ENCODE peak calls at places on chromosomes 7 and 10, in five cellular contexts. M is keratinocyte, N is AG09309, R is IMR-90, J is endodermal cell. C is an unnamed sample.

GRCh38 chr7:130894146-130895005 is 160.4 kb upstream of the KLF14 start:
- DNase-seq in M (no peak), N (no peak), R (peak; percentile 78), J (no peak), C (no peak)

GRCh38 chr7:143381427-143382125 is 431 bp downstream of the ZYX start:
- DNase-seq in M (no peak), N (peak; percentile 38), R (peak; percentile 79), J (peak; percentile 58), C (peak; percentile 52)

GRCh38 chr10:19702215-19702614 is 114.0 kb upstream of the PLXDC2 start:
- DNase-seq in M (peak; percentile 4), N (no peak), R (peak; percentile 66), J (no peak), C (no peak)

GRCh38 chr10:33248638-33249037 is 85.8 kb downstream of the NRP1 start:
- DNase-seq in M (no peak), N (peak; percentile 66), R (peak; percentile 95), J (no peak), C (peak; percentile 82)

GRCh38 chr7:124655990-124656389 is 109.6 kb downstream of the GPR37 start:
- DNase-seq in M (no peak), N (no peak), R (no peak), J (no peak), C (no peak)

GRCh38 chr10:49488056-49488455 is 50.9 kb downstream of the ERCC6 start:
- DNase-seq in M (no peak), N (no peak), R (no peak), J (no peak), C (no peak)

GRCh38 chr7:74228951-74229900 is 19.4 kb downstream of the LAT2 start:
- DNase-seq in M (no peak), N (no peak), R (no peak), J (no peak), C (no peak)

GRCh38 chr10:71222541-71223364 is 10.4 kb downstream of the UNC5B start:
- DNase-seq in M (no peak), N (no peak), R (peak; percentile 79), J (peak; percentile 84), C (no peak)

GRCh38 chr10:71292624-71293445 is 26.2 kb upstream of the SLC29A3 start:
- DNase-seq in M (no peak), N (no peak), R (no peak), J (no peak), C (no peak)

GRCh38 chr7:1055084-1055450 is 10.7 kb downstream of the GPR146 start:
- DNase-seq in M (no peak), N (no peak), R (peak; percentile 26), J (no peak), C (no peak)

GRCh38 chr10:63760708-63761047 is 239.5 kb downstream of the REEP3 start:
- DNase-seq in M (no peak), N (no peak), R (no peak), J (no peak), C (no peak)

GRCh38 chr7:71480814-71481213 is 348.9 kb downstream of the GALNT17 start:
- DNase-seq in M (no peak), N (no peak), R (no peak), J (no peak), C (no peak)

GRCh38 chr7:1926908-1927306 is 256.8 kb downstream of the ELFN1 start:
- DNase-seq in M (no peak), N (no peak), R (no peak), J (no peak), C (no peak)

GRCh38 chr7:117130262-117130661 is 177.0 kb downstream of the ST7 start:
- DNase-seq in M (no peak), N (no peak), R (no peak), J (no peak), C (no peak)

GRCh38 chr10:110413049-110413783 is 84.5 kb upstream of the DUSP5 start:
- DNase-seq in M (no peak), N (no peak), R (no peak), J (no peak), C (no peak)

GRCh38 chr7:38950309-38950708 is 27.4 kb upstream of the POU6F2 start:
- DNase-seq in M (no peak), N (no peak), R (peak; percentile 28), J (no peak), C (no peak)

GRCh38 chr7:34837826-34838225 is 179.8 kb downstream of the NPSR1 start:
- DNase-seq in M (no peak), N (no peak), R (no peak), J (no peak), C (no peak)

GRCh38 chr10:2367083-2367482 is 629.8 kb upstream of the ADARB2 start:
- DNase-seq in M (no peak), N (no peak), R (no peak), J (no peak), C (no peak)

GRCh38 chr10:90227259-90227658 is 525.9 kb downstream of the KIF20B start:
- DNase-seq in M (peak; percentile 90), N (peak; percentile 4), R (peak; percentile 34), J (no peak), C (peak; percentile 81)

GRCh38 chr7:98149293-98149692 is 42.6 kb downstream of the LMTK2 start:
- DNase-seq in M (no peak), N (no peak), R (no peak), J (no peak), C (no peak)

GRCh38 chr10:44118500-44118899 is 266.4 kb downstream of the CXCL12 start:
- DNase-seq in M (no peak), N (no peak), R (no peak), J (no peak), C (no peak)

GRCh38 chr10:3958472-3958996 is 173.5 kb upstream of the KLF6 start:
- DNase-seq in M (no peak), N (no peak), R (no peak), J (no peak), C (no peak)

GRCh38 chr10:29328988-29329387 is 40.1 kb downstream of the LYZL1 start:
- DNase-seq in M (no peak), N (peak; percentile 47), R (peak; percentile 64), J (no peak), C (peak; percentile 36)

GRCh38 chr10:110512461-110513187 is 14.9 kb downstream of the DUSP5 start:
- DNase-seq in M (no peak), N (peak; percentile 67), R (peak; percentile 94), J (no peak), C (peak; percentile 79)

GRCh38 chr10:59876695-59877094 is 29.7 kb downstream of the CCDC6 start:
- DNase-seq in M (no peak), N (no peak), R (peak; percentile 45), J (no peak), C (no peak)

GRCh38 chr10:121362026-121362425 is 236.2 kb downstream of the FGFR2 start:
- DNase-seq in M (no peak), N (no peak), R (no peak), J (no peak), C (no peak)

GRCh38 chr7:133060016-133060415 is 21.9 kb downstream of the CHCHD3 start:
- DNase-seq in M (no peak), N (no peak), R (no peak), J (no peak), C (no peak)

GRCh38 chr10:125739994-125740679 is 20.6 kb downstream of the EDRF1 start:
- DNase-seq in M (no peak), N (no peak), R (no peak), J (no peak), C (no peak)

GRCh38 chr7:43314379-43315158 is 202.1 kb downstream of the HECW1 start:
- DNase-seq in M (no peak), N (no peak), R (no peak), J (no peak), C (no peak)

GRCh38 chr10:78319371-78319770 is 285.7 kb downstream of the RPS24 start:
- DNase-seq in M (no peak), N (no peak), R (no peak), J (no peak), C (no peak)

GRCh38 chr7:8433477-8434289 is at the start of gene NXPH1:
- DNase-seq in M (no peak), N (no peak), R (no peak), J (peak; percentile 90), C (no peak)

DNA sequence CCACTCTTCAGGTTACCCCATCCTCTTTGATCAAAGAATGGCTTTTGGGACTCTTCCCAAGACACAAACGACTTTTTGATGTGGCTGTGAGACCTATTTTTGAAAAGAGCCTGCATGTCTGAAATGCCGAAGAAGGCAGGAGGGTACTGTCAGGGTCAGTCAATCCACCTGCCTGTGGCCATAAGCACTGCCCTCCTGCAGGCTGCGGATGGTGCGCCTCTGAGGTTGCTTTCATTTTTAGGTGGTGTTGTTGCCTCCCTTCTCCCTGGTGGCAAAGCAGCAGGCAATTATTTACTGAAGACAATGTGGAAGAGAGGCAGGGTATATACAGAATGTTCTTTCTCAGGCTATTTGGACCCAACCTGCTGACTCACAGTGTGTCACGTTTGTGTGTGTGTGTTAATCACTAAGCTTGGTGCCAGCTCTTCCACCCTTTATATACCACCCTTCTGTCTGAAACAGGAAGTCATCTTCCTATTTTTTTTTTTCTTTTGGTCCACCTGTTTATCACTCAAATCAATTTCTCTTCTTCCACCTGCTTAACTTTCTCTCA is 1421.2 kb upstream of the CELF2 start:
- DNase-seq in M (no peak), N (no peak), R (peak; percentile 62), J (no peak), C (peak; percentile 27)
- H3K4me3 ChIP-seq in M (no peak overlapping the region), N (no peak overlapping the region), R (no peak overlapping the region), J (no peak overlapping the region), C (no peak overlapping the region)

GRCh38 chr7:151062111-151062398 is 2.7 kb downstream of the SLC4A2 start:
- DNase-seq in M (no peak), N (no peak), R (no peak), J (no peak), C (no peak)
- H3K4me3 ChIP-seq in M (no peak overlapping the region), N (peak overlapping the region; percentile 26), R (no peak overlapping the region), J (peak overlapping the region; percentile 94), C (peak overlapping the region; percentile 84)

GRCh38 chr10:84540617-84541288 is 212.4 kb downstream of the CCSER2 start:
- DNase-seq in M (no peak), N (no peak), R (peak; percentile 44), J (peak; percentile 95), C (no peak)
- H3K4me3 ChIP-seq in M (peak overlapping the region; percentile 8), N (peak overlapping the region; percentile 53), R (peak overlapping the region; percentile 40), J (no peak overlapping the region), C (peak overlapping the region; percentile 50)

GRCh38 chr7:27242580-27243339 is at the start of gene EVX1:
- DNase-seq in M (no peak), N (no peak), R (peak; percentile 8), J (peak; percentile 82), C (no peak)
- H3K4me3 ChIP-seq in M (no peak within 1 kb of the TSS), N (peak within 1 kb of the TSS; percentile 61), R (no peak within 1 kb of the TSS), J (peak within 1 kb of the TSS; percentile 74), C (peak within 1 kb of the TSS; percentile 14)

DNA sequence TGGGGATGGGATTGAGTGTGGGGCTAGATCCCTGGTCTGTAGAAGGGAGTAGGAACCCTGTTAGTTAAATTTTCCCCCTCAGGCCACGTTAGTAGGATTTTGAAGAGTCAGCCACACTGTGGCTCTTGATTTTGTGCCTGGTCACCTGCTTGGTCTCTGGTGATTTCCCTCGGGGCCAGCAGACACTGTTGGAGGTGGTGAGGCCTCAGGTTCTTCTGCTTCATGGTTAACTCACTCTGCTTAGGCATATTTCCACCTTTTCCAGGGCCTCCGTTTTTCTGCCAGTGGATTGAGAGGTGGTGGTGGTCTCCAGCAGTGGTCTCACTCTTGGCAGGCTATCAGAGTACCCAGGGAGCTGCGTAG is 4.1 kb downstream of the TSPAN14 start:
- DNase-seq in M (no peak), N (no peak), R (no peak), J (no peak), C (no peak)
- H3K4me3 ChIP-seq in M (peak overlapping the region; percentile 12), N (no peak overlapping the region), R (no peak overlapping the region), J (no peak overlapping the region), C (no peak overlapping the region)

C was measured in skeletal muscle cell.